ENCODE peak calls at places on chromosomes 13 and 19, in five cellular contexts. One of them, this sample, is unnamed.

GRCh38 chr19:45828523-45828922 is 13.4 kb upstream of the RSPH6A start:
- DNase-seq in thoracic aorta: no peak
- DNase-seq in Peyer's patch: no peak
- DNase-seq in A549: no peak
- DNase-seq in RWPE2: no peak
- DNase-seq in this sample: no peak

GRCh38 chr13:98267080-98267912 is 90.2 kb upstream of the RNF113B start:
- DNase-seq in thoracic aorta: no peak
- DNase-seq in Peyer's patch: no peak
- DNase-seq in A549: no peak
- DNase-seq in RWPE2: no peak
- DNase-seq in this sample: no peak

GRCh38 chr19:41339936-41340335 is 13.8 kb downstream of the TGFB1 start:
- DNase-seq in thoracic aorta: no peak
- DNase-seq in Peyer's patch: no peak
- DNase-seq in A549: peak; percentile 83
- DNase-seq in RWPE2: no peak
- DNase-seq in this sample: no peak

GRCh38 chr13:109971745-109972090 is 185.3 kb upstream of the IRS2 start:
- DNase-seq in thoracic aorta: no peak
- DNase-seq in Peyer's patch: no peak
- DNase-seq in A549: no peak
- DNase-seq in RWPE2: no peak
- DNase-seq in this sample: no peak

GRCh38 chr19:5068251-5069090 is 99.6 kb downstream of the KDM4B start:
- DNase-seq in thoracic aorta: no peak
- DNase-seq in Peyer's patch: no peak
- DNase-seq in A549: no peak
- DNase-seq in RWPE2: no peak
- DNase-seq in this sample: no peak

GRCh38 chr13:39685652-39686051 is 30.2 kb downstream of the COG6 start:
- DNase-seq in thoracic aorta: no peak
- DNase-seq in Peyer's patch: no peak
- DNase-seq in A549: no peak
- DNase-seq in RWPE2: no peak
- DNase-seq in this sample: no peak

GRCh38 chr19:31668916-31669315 is 319.7 kb upstream of the TSHZ3 start:
- DNase-seq in thoracic aorta: no peak
- DNase-seq in Peyer's patch: no peak
- DNase-seq in A549: no peak
- DNase-seq in RWPE2: no peak
- DNase-seq in this sample: no peak

GRCh38 chr13:99432637-99433542 is 68.4 kb upstream of the TM9SF2 start:
- DNase-seq in thoracic aorta: no peak
- DNase-seq in Peyer's patch: peak; percentile 86
- DNase-seq in A549: peak; percentile 60
- DNase-seq in RWPE2: no peak
- DNase-seq in this sample: peak; percentile 76

GRCh38 chr13:67186985-67187569 is 43.1 kb downstream of the PCDH9 start:
- DNase-seq in thoracic aorta: no peak
- DNase-seq in Peyer's patch: no peak
- DNase-seq in A549: no peak
- DNase-seq in RWPE2: no peak
- DNase-seq in this sample: no peak

GRCh38 chr19:47047931-47048399 is 459 bp downstream of the TMEM160 start:
- DNase-seq in thoracic aorta: peak; percentile 55
- DNase-seq in Peyer's patch: peak; percentile 87
- DNase-seq in A549: peak; percentile 100
- DNase-seq in RWPE2: no peak
- DNase-seq in this sample: peak; percentile 90

GRCh38 chr13:91946498-91947070 is 548.2 kb downstream of the GPC5 start:
- DNase-seq in thoracic aorta: no peak
- DNase-seq in Peyer's patch: no peak
- DNase-seq in A549: peak; percentile 1
- DNase-seq in RWPE2: no peak
- DNase-seq in this sample: no peak

GRCh38 chr19:35744335-35744687 is 907 bp downstream of the U2AF1L4 start:
- DNase-seq in thoracic aorta: no peak
- DNase-seq in Peyer's patch: no peak
- DNase-seq in A549: no peak
- DNase-seq in RWPE2: no peak
- DNase-seq in this sample: no peak

GRCh38 chr19:29774126-29774525 is 37.7 kb upstream of the CCNE1 start:
- DNase-seq in thoracic aorta: no peak
- DNase-seq in Peyer's patch: no peak
- DNase-seq in A549: no peak
- DNase-seq in RWPE2: no peak
- DNase-seq in this sample: no peak

GRCh38 chr13:113923376-113924063 is 50.4 kb downstream of the C13orf46 start:
- DNase-seq in thoracic aorta: no peak
- DNase-seq in Peyer's patch: no peak
- DNase-seq in A549: no peak
- DNase-seq in RWPE2: peak; percentile 14
- DNase-seq in this sample: no peak

GRCh38 chr19:55447421-55448174 is 4.5 kb upstream of the SHISA7 start:
- DNase-seq in thoracic aorta: no peak
- DNase-seq in Peyer's patch: no peak
- DNase-seq in A549: peak; percentile 88
- DNase-seq in RWPE2: peak; percentile 81
- DNase-seq in this sample: no peak

GRCh38 chr13:47680752-47681151 is 320.3 kb downstream of the SUCLA2 start:
- DNase-seq in thoracic aorta: no peak
- DNase-seq in Peyer's patch: no peak
- DNase-seq in A549: no peak
- DNase-seq in RWPE2: no peak
- DNase-seq in this sample: no peak

GRCh38 chr19:44729516-44730033 is 18.9 kb upstream of the BCL3 start:
- DNase-seq in thoracic aorta: no peak
- DNase-seq in Peyer's patch: no peak
- DNase-seq in A549: no peak
- DNase-seq in RWPE2: no peak
- DNase-seq in this sample: no peak

GRCh38 chr19:48539503-48540096 is 12.4 kb upstream of the SULT2B1 start:
- DNase-seq in thoracic aorta: no peak
- DNase-seq in Peyer's patch: peak; percentile 86
- DNase-seq in A549: peak; percentile 69
- DNase-seq in RWPE2: peak; percentile 86
- DNase-seq in this sample: no peak

GRCh38 chr13:34107814-34108213 is 289.9 kb downstream of the RFC3 start:
- DNase-seq in thoracic aorta: no peak
- DNase-seq in Peyer's patch: no peak
- DNase-seq in A549: no peak
- DNase-seq in RWPE2: no peak
- DNase-seq in this sample: no peak

GRCh38 chr13:42259515-42259914 is 12.4 kb upstream of the AKAP11 start:
- DNase-seq in thoracic aorta: no peak
- DNase-seq in Peyer's patch: no peak
- DNase-seq in A549: no peak
- DNase-seq in RWPE2: no peak
- DNase-seq in this sample: no peak

GRCh38 chr13:27783111-27783510 is 9.2 kb upstream of the GSX1 start:
- DNase-seq in thoracic aorta: no peak
- DNase-seq in Peyer's patch: no peak
- DNase-seq in A549: no peak
- DNase-seq in RWPE2: no peak
- DNase-seq in this sample: no peak

GRCh38 chr13:29624997-29625396 is 29.5 kb upstream of the SLC7A1 start:
- DNase-seq in thoracic aorta: no peak
- DNase-seq in Peyer's patch: no peak
- DNase-seq in A549: no peak
- DNase-seq in RWPE2: no peak
- DNase-seq in this sample: no peak

GRCh38 chr19:54248016-54248601 is 5.5 kb upstream of the LILRA6 start:
- DNase-seq in thoracic aorta: no peak
- DNase-seq in Peyer's patch: peak; percentile 54
- DNase-seq in A549: no peak
- DNase-seq in RWPE2: no peak
- DNase-seq in this sample: no peak

GRCh38 chr13:26185720-26186119 is 36.4 kb downstream of the RNF6 start:
- DNase-seq in thoracic aorta: no peak
- DNase-seq in Peyer's patch: no peak
- DNase-seq in A549: no peak
- DNase-seq in RWPE2: no peak
- DNase-seq in this sample: no peak

GRCh38 chr13:60182907-60183306 is 19.2 kb upstream of the DIAPH3 start:
- DNase-seq in thoracic aorta: no peak
- DNase-seq in Peyer's patch: no peak
- DNase-seq in A549: no peak
- DNase-seq in RWPE2: no peak
- DNase-seq in this sample: no peak

DNA sequence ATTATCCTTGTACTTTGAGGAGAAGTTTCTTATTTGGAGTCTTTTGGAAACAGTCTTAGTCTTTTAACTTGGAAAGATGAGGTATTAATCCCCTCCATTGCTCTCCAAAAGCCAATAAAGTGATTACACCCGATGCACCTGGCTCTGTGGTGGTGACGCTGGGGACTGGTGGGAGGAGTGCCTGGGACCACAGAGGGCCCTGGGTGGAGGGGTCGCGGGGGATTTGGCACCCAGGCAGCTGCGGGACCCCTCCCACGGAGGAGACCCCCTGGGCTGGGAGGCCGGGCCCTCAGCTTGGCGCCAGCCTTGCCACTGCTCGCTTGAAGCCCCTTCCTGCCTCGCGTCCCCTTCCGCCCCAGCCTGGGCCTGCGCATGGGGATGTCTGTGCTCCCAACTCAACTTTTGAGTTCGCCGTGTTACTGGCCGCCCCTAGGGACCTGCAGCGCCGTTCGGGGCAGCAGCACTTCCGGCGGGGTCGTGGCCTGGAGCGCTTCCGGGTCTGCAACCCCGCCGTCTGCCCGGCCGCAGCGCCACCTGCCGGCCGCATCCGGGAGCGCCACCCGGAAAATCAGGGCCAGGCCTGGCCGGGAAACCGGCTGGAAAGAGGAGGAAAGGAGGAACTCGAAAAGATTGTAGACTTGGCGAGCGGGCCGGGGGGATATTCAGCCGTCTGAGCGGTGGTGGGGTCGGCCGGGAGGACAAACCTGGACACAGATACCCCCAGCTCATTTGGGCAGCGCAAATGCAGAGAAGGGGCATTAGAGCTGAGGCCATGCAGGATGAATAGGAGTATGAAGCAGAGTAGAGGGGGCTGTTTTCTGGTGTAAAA is 8.4 kb downstream of the PEAK3 start:
- DNase-seq in thoracic aorta: no peak
- DNase-seq in Peyer's patch: peak; percentile 92
- DNase-seq in A549: peak; percentile 78
- DNase-seq in RWPE2: peak; percentile 77
- DNase-seq in this sample: peak; percentile 89
- H3K27ac ChIP-seq in thoracic aorta: peak overlapping the region; percentile 59
- H3K27ac ChIP-seq in Peyer's patch: peak overlapping the region; percentile 98
- H3K27ac ChIP-seq in A549: peak overlapping the region; percentile 84
- H3K27ac ChIP-seq in RWPE2: peak overlapping the region; percentile 87
- H3K27ac ChIP-seq in this sample: peak overlapping the region; percentile 72

GRCh38 chr19:50509366-50509765 is 1.6 kb downstream of the JOSD2 start:
- DNase-seq in thoracic aorta: no peak
- DNase-seq in Peyer's patch: no peak
- DNase-seq in A549: no peak
- DNase-seq in RWPE2: no peak
- DNase-seq in this sample: no peak
- H3K4me1 ChIP-seq in thoracic aorta: peaks cover 7% of the 10 kb centered on the region
- H3K4me1 ChIP-seq in Peyer's patch: peaks cover 6% of the 10 kb centered on the region
- H3K4me1 ChIP-seq in A549: peaks cover 12% of the 10 kb centered on the region
- H3K4me1 ChIP-seq in RWPE2: no peaks in the 10 kb centered on the region
- H3K4me1 ChIP-seq in this sample: peaks cover 9% of the 10 kb centered on the region

DNA sequence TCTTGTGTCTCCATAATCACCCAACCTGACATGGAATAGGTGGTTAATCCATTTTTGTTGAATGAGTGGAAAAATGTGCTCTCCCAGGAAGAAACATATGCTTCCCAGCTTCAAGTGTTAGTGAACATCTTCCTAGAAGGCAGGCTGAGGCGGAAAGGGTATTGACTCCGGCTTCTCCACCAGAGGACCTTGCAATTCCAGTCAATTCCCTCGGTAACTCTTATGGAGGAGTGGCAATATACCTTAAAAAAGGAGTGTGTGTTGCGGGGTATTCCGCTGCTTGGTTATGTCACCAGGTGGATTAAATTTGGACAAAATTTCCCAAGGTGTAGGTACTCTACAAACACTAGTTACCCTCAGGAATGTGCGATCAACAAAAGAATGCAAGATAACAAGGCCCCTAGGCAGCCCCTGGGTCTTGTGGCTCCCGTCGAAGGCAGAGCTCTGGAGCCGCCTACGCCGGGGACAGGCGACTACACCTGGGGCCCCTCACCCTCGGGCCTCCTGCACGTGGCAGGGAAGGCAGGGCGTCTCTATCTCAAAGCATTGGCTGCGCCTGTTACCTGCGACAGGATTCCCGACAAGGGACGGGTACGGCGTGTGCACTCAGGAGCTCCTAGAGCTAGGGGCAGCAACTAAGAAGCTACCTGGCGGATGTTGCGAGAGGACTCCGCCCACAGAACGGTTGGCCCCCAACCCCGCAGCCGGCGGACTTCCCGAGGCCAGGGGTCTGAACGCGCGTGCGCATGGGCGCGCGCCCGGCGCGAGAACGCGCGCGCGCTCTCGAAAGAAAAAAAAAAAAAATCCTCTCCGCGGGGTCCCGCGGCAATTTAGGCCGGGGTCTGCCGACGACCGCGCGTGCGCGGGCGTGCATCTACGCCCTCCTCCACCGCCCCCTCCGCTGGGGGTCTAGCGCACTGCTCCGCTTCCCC is at the start of gene WDR87:
- DNase-seq in thoracic aorta: no peak
- DNase-seq in Peyer's patch: peak; percentile 80
- DNase-seq in A549: peak; percentile 73
- DNase-seq in RWPE2: no peak
- DNase-seq in this sample: peak; percentile 79
- TF ChIP-seq CTCF in thoracic aorta: no peak
- TF ChIP-seq CTCF in Peyer's patch: no peak
- TF ChIP-seq CTCF in A549: peak; percentile 23
- TF ChIP-seq CTCF in RWPE2: peak; percentile 26
- TF ChIP-seq CTCF in this sample: no peak

GRCh38 chr19:34323433-34324204 is 41.4 kb upstream of the GPI start:
- DNase-seq in thoracic aorta: no peak
- DNase-seq in Peyer's patch: peak; percentile 39
- DNase-seq in A549: no peak
- DNase-seq in RWPE2: no peak
- DNase-seq in this sample: no peak
- H3K27ac ChIP-seq in thoracic aorta: no peak overlapping the region
- H3K27ac ChIP-seq in Peyer's patch: no peak overlapping the region
- H3K27ac ChIP-seq in A549: no peak overlapping the region
- H3K27ac ChIP-seq in RWPE2: no peak overlapping the region
- H3K27ac ChIP-seq in this sample: no peak overlapping the region

This sample was measured in upper lobe of right lung.